ENCODE peak calls at places on chromosomes 2 and 18, in four cellular contexts. Q, S, Y and P are unnamed samples.
A peak's percentile ranks its signal among the peaks of the same experiment; 100 is the strongest.

GRCh38 chr18:28068208-28068607 is 108.7 kb downstream of the CDH2 start:
- DNase-seq in S (no peak), Y (no peak), Q (no peak), P (no peak)

GRCh38 chr2:140683658-140684057 is 1447.2 kb downstream of the LRP1B start:
- DNase-seq in Q (no peak), S (no peak), Y (no peak), P (no peak)

GRCh38 chr2:112831956-112832567 is 4.5 kb downstream of the IL1B start:
- DNase-seq in Q (no peak), S (no peak), Y (peak; percentile 55), P (no peak)

GRCh38 chr18:45448871-45449270 is 166.4 kb upstream of the SLC14A2 start:
- DNase-seq in Y (no peak), S (no peak), Q (no peak), P (no peak)

GRCh38 chr2:12402440-12403139 is 314.1 kb upstream of the TRIB2 start:
- DNase-seq in Q (no peak), Y (no peak), S (no peak), P (no peak)

GRCh38 chr2:20667151-20667530 is 197 bp downstream of the GDF7 start:
- DNase-seq in S (no peak), Y (no peak), Q (no peak), P (peak; percentile 84)

GRCh38 chr2:121501070-121501469 is 29.6 kb upstream of the RNU4ATAC start:
- DNase-seq in Q (no peak), Y (peak; percentile 17), S (no peak), P (no peak)

GRCh38 chr2:168490015-168490874 is 34.2 kb downstream of the CERS6 start:
- DNase-seq in Y (peak; percentile 92), S (peak; percentile 70), Q (no peak), P (no peak)

GRCh38 chr2:179954026-179954425 is 53.1 kb downstream of the CWC22 start:
- DNase-seq in Y (no peak), Q (no peak), S (peak; percentile 65), P (no peak)

GRCh38 chr18:8260847-8261246 is 348.4 kb upstream of the RAB12 start:
- DNase-seq in Q (no peak), Y (no peak), S (no peak), P (no peak)

GRCh38 chr18:45464619-45465018 is 150.7 kb upstream of the SLC14A2 start:
- DNase-seq in Y (no peak), S (no peak), Q (no peak), P (peak; percentile 74)

GRCh38 chr2:182181381-182181780 is 195.7 kb downstream of the PPP1R1C start:
- DNase-seq in S (no peak), Q (no peak), Y (no peak), P (no peak)

GRCh38 chr2:191892391-191892790 is 45.5 kb upstream of the CAVIN2 start:
- DNase-seq in S (no peak), Q (no peak), Y (no peak), P (no peak)

GRCh38 chr18:55781481-55781957 is 193.5 kb upstream of the TCF4 start:
- DNase-seq in Q (peak; percentile 64), S (no peak), Y (no peak), P (peak; percentile 74)

GRCh38 chr2:233243348-233243747 is 8.1 kb upstream of the ATG16L1 start:
- DNase-seq in Q (no peak), Y (no peak), S (no peak), P (no peak)

GRCh38 chr18:52341617-52342381 is 1.8 kb downstream of the DCC start:
- DNase-seq in S (no peak), Y (no peak), Q (peak; percentile 71), P (peak; percentile 50)

DNA sequence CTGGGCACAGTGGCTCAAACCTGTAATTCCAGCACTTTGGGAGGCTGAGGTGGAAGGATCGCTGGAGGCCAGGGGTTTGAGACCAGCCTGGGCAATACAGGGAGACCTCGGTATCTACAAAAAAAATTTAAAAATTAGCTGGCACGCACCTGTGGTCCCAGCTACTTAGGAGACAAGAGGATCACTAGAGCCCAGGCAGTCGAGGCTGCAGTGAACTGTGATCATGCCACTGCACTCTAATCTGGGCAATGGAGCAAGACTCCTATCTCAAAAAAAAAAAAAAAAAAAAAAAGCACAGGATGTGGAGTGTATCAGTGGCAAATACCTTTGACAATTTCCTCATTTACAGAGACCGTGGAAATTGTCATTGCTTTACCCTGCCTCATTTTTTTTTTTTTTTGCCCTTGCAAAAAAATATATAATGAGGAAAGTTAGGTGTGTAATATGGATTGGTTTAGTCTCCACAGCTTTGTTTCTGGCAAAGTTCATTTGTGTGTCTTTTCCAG is 20.9 kb upstream of the PPP1CB start:
- DNase-seq in S (no peak), Y (no peak), Q (no peak), P (no peak)
- TF ChIP-seq TCF12 in S (no peak), Y (no peak), Q (no peak), P (no peak)

GRCh38 chr2:165857881-165858280 is 63.8 kb upstream of the GALNT3 start:
- DNase-seq in Y (no peak), Q (no peak), S (no peak), P (no peak)
- TF ChIP-seq TCF12 in Y (no peak), Q (no peak), S (no peak), P (no peak)

GRCh38 chr2:85911836-85912692 is 23.3 kb upstream of the ST3GAL5 start:
- DNase-seq in Y (no peak), S (no peak), Q (no peak), P (no peak)

GRCh38 chr2:85908506-85908905 is 19.7 kb upstream of the ST3GAL5 start:
- DNase-seq in Q (no peak), S (peak; percentile 49), Y (no peak), P (no peak)

GRCh38 chr2:85913854-85914524 is 25.2 kb upstream of the ST3GAL5 start:
- DNase-seq in Y (no peak), Q (no peak), S (no peak), P (no peak)

GRCh38 chr2:85909005-85909404 is 20.2 kb upstream of the ST3GAL5 start:
- DNase-seq in S (no peak), Q (no peak), Y (no peak), P (no peak)

GRCh38 chr2:85911097-85911496 is 22.3 kb upstream of the ST3GAL5 start:
- DNase-seq in Q (no peak), S (no peak), Y (no peak), P (no peak)
- TF ChIP-seq TCF12 in Q (no peak), S (no peak), Y (no peak), P (no peak)

GRCh38 chr2:60317831-60318230 is 235.6 kb downstream of the BCL11A start:
- DNase-seq in Q (no peak), Y (peak; percentile 65), S (no peak), P (no peak)

GRCh38 chr2:60319031-60319547 is 234.4 kb downstream of the BCL11A start:
- DNase-seq in S (no peak), Q (no peak), Y (no peak), P (no peak)

GRCh38 chr2:60316381-60317028 is 236.9 kb downstream of the BCL11A start:
- DNase-seq in Q (no peak), Y (no peak), S (peak; percentile 39), P (no peak)

GRCh38 chr2:60318544-60318943 is 234.9 kb downstream of the BCL11A start:
- DNase-seq in Q (no peak), S (no peak), Y (no peak), P (no peak)

GRCh38 chr2:60317029-60317386 is 236.4 kb downstream of the BCL11A start:
- DNase-seq in Y (no peak), Q (no peak), S (no peak), P (no peak)
- TF ChIP-seq TCF12 in Y (no peak), Q (no peak), S (no peak), P (no peak)

DNA sequence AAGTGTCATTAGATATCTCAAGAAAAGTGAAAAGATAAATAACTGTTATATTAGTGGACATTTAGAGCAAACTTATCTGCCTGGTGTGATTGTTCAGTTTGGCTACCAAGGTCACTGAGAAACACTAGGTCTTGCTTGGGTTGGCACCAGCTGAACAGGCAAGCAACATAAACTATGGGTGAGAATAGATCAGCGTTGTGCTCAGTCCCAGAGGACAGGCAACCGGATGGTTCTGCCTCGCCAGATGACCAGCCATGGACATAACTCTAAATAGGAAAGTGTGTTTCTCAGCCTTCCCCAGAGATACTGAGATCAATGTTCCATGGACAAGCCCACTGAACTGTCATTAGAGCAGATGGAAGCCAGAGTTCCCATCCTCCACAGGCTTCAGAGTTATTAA is 203.4 kb upstream of the VRK2 start:
- DNase-seq in S (no peak), Y (no peak), Q (no peak), P (no peak)
- TF ChIP-seq TCF12 in S (no peak), Y (no peak), Q (no peak), P (no peak)

GRCh38 chr18:74806700-74807416 is 209.2 kb downstream of the ZNF407 start:
- DNase-seq in S (peak; percentile 7), Y (peak; percentile 73), Q (no peak), P (no peak)

GRCh38 chr18:74803769-74804168 is 206.1 kb downstream of the ZNF407 start:
- DNase-seq in Y (no peak), S (no peak), Q (no peak), P (no peak)

GRCh38 chr18:74803117-74803516 is 205.4 kb downstream of the ZNF407 start:
- DNase-seq in S (no peak), Q (no peak), Y (no peak), P (no peak)

GRCh38 chr18:74806073-74806472 is 208.4 kb downstream of the ZNF407 start:
- DNase-seq in S (no peak), Y (no peak), Q (no peak), P (no peak)

DNA sequence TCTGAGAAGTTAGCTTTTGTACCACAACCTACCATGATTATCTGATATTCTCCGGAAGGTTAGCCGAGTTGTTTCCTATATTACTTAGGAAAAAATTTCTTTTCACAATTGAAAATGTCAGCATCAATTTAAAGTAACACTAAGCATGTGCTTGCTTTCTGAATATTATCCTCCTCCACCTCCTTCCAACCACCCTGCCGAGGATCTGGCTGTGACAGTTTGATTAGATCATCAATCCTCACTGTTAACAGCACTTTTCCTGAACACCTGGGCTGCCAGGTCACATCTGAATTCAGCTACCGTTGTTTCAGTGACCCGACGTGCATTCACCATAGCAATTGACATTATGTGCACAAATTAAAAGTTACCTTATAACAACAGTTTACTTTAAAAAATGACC is 207.0 kb downstream of the ZNF407 start:
- DNase-seq in Q (no peak), Y (no peak), S (no peak), P (peak; percentile 50)
- TF ChIP-seq TCF12 in Q (no peak), Y (no peak), S (no peak), P (peak; percentile 100)

GRCh38 chr2:128442053-128442751 is 123.5 kb upstream of the HS6ST1 start:
- DNase-seq in Q (peak; percentile 45), S (peak; percentile 57), Y (no peak), P (no peak)

GRCh38 chr2:128444044-128444771 is 125.5 kb upstream of the HS6ST1 start:
- DNase-seq in Y (no peak), Q (peak; percentile 36), S (no peak), P (peak; percentile 80)

GRCh38 chr2:128444816-128445532 is 126.3 kb upstream of the HS6ST1 start:
- DNase-seq in Y (no peak), S (no peak), Q (peak; percentile 32), P (no peak)

GRCh38 chr2:128441341-128442052 is 122.8 kb upstream of the HS6ST1 start:
- DNase-seq in Q (peak; percentile 45), Y (no peak), S (no peak), P (no peak)

DNA sequence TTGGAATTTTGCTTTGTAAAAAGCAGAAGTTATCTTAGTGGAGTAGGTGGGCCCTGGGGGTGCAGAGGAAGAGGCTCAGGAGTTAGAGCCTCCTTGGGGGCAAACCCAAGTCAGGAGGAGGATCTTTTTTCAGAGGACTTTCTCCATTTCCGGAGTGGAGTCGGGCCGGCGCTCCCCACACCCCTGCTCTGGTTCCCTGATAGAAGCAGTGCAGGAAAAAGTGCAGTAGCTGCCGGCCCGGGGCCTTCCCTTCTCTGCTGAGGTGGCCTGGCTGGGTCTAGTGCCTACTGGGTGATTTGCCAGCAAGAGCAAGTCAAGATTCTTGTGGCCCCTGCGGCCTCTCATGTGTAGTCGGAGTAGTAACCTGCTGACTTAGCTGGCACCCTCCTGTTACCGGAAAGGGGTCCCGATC is 124.2 kb upstream of the HS6ST1 start:
- DNase-seq in Q (peak; percentile 53), Y (no peak), S (no peak), P (no peak)
- TF ChIP-seq TCF12 in Q (no peak), Y (no peak), S (no peak), P (no peak)